ENCODE peak calls at places on chromosomes 5 and 9, in four cellular contexts. Z, C, Q and X are unnamed samples.

GRCh38 chr9:136981588-136982231 is 1.1 kb upstream of the LCNL1 start:
- DNase-seq in Z (peak; percentile 58), C (no peak), Q (no peak), X (no peak)

GRCh38 chr5:154465169-154465568 is 12.9 kb downstream of the HAND1 start:
- DNase-seq in Z (peak; percentile 71), C (no peak), Q (no peak), X (no peak)

GRCh38 chr9:91127653-91128052 is 234.1 kb downstream of the AUH start:
- DNase-seq in Z (no peak), C (no peak), Q (no peak), X (no peak)

GRCh38 chr5:1975898-1976765 is 93.4 kb upstream of the IRX4 start:
- DNase-seq in Z (no peak), C (no peak), Q (no peak), X (no peak)

GRCh38 chr5:81749186-81749561 is 1.7 kb downstream of the SSBP2 start:
- DNase-seq in Z (no peak), C (no peak), Q (no peak), X (no peak)

GRCh38 chr9:107918749-107919148 is 429.2 kb upstream of the KLF4 start:
- DNase-seq in Z (no peak), C (no peak), Q (no peak), X (no peak)

GRCh38 chr9:124267271-124267807 is 9.6 kb downstream of the NEK6 start:
- DNase-seq in Z (no peak), C (no peak), Q (no peak), X (no peak)

GRCh38 chr5:58466939-58467338 is 7.1 kb upstream of the PLK2 start:
- DNase-seq in Z (no peak), C (no peak), Q (no peak), X (peak; percentile 35)

DNA sequence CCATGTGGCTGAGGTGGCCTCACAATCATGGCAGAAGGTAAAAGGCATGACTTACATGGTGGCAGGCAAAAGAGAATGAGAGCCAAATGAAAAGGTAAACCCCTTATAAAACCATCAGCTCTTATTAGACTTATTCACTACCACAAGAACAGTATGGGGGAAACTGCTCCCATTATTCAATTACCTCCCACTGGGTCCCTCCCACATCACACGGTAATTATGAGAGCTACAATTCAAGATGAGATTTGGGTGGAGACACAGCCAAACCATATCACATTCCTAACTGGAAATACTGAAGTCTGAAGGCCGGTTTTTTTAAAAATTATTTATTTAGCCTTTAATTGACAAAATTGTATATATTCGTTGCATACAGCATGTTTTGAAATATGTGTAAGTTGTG is 28.5 kb downstream of the FBXL7 start:
- DNase-seq in Z (no peak), C (no peak), Q (no peak), X (no peak)
- TF ChIP-seq SUZ12 in Z (no peak), C (no peak), Q (no peak), X (no peak)

DNA sequence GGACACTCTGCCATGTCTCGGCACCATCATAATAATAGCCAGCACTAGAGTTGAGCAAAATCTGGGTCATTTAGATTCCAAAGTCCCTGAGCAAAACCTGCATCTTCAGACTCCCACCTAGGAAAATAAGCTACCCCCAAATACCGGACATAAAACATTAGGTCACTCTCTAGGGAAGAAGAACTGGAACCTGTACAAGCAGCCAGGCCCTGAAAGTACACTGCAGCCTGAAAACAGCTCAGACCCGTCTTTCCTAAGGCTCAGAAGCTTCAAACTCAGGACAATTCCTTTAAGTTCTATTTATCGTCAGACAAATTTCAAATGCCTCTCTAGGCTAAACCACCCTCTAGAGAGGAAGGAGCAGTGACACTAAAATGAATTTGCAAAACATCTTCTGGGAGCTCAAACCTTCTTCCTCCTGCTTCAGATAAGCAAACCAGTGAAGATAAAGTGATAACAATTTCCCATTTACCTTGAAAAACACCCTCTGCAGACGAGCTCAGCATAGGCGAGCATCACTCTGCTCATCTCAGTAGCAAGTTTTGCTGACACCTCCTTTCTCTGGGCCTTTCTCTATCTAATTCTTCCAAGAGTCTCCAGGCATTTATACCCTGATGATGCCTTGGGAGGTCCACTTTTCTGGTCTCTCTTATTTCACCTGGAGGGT is 34.0 kb downstream of the ADAM19 start:
- DNase-seq in Z (no peak), C (no peak), Q (no peak), X (no peak)
- H3K9ac ChIP-seq in Z (no peak overlapping the region), C (no peak overlapping the region), Q (peak overlapping the region; percentile 65), X (no peak overlapping the region)

DNA sequence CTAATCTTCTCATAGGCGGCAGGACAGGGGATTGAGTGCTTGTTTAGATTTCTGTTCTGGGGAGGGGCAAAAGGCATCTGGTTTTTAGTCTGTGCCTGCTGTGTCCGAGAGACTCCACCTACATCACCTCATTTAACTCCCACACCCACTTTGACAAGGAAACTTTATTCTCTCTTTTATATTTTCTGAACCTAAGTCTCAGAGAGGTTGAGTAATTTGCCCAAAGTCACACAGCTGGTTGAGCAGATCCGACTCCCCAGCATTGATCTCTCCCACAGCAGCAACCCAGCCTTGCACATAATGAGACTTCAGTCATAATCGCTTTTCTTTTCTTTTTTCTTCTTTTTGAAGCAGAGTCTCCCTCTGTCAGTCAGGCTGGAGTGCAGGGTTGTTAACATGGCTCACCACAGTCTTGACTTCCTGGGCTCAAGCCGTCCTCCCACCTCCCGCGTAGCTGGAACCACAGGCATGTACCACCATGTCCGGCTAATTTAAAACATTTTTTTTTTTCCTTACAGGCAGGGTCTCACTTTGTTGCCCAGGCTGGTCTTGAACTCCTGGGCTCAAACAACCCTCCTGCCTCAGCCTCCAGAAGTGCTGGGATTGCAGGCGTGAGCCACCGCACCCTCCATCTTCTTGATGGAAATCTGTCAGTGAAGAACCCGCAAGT is 36.5 kb upstream of the ANKRD33B start:
- DNase-seq in Z (no peak), C (no peak), Q (no peak), X (no peak)
- TF ChIP-seq YY1 in Z (no peak), C (no peak), Q (no peak), X (no peak)

GRCh38 chr9:82511626-82512025 is 523.1 kb downstream of the SPATA31D1 start:
- DNase-seq in Z (no peak), C (no peak), Q (no peak), X (no peak)

GRCh38 chr9:82513242-82513750 is 524.7 kb downstream of the SPATA31D1 start:
- DNase-seq in Z (no peak), C (no peak), Q (no peak), X (no peak)

GRCh38 chr9:82513976-82514735 is 525.6 kb downstream of the SPATA31D1 start:
- DNase-seq in Z (no peak), C (no peak), Q (no peak), X (no peak)

DNA sequence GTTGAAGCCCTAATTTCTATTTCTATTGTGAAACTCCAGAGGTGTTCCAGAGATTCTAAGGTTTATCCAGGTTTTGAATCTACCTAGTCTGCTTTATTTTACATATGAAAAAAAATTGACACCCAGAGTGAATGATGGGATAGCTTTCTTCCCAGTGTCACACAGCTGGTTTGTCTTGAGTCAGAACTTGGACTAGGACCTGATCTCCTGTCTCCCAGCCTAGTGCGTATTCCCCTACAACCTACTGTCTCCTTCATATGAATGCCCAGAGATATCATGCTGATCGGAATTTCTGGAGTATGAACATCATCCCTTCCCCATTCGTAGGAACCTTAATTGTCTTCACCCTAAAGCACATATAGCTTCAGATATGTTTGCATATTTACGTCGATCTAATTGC is 524.2 kb downstream of the SPATA31D1 start:
- DNase-seq in Z (no peak), C (no peak), Q (no peak), X (no peak)
- TF ChIP-seq SUZ12 in Z (no peak), C (no peak), Q (no peak), X (no peak)

GRCh38 chr5:174056064-174056842 is 10.7 kb downstream of the NSG2 start:
- DNase-seq in Z (no peak), C (no peak), Q (no peak), X (no peak)

GRCh38 chr5:174063092-174063756 is 17.7 kb downstream of the NSG2 start:
- DNase-seq in Z (no peak), C (no peak), Q (no peak), X (no peak)

GRCh38 chr5:174053891-174054290 is 8.4 kb downstream of the NSG2 start:
- DNase-seq in Z (no peak), C (no peak), Q (no peak), X (no peak)

GRCh38 chr5:174059247-174059646 is 13.7 kb downstream of the NSG2 start:
- DNase-seq in Z (no peak), C (no peak), Q (no peak), X (no peak)

GRCh38 chr5:174058433-174059122 is 13.1 kb downstream of the NSG2 start:
- DNase-seq in Z (no peak), C (no peak), Q (no peak), X (no peak)
- H3K9ac ChIP-seq in Z (no peak overlapping the region), C (no peak overlapping the region), Q (no peak overlapping the region), X (no peak overlapping the region)